ENCODE peak calls at places on chromosomes 13 and 19, in five cellular contexts. One of them, this sample, is unnamed.

GRCh38 chr13:94009696-94010095 is 469.8 kb downstream of the DCT start:
- DNase-seq in cardiac fibroblast: peak; percentile 63
- DNase-seq in GM20000: no peak
- DNase-seq in glutamatergic neuron: no peak
- DNase-seq in left ventricle myocardium inferior: no peak
- DNase-seq in this sample: no peak

GRCh38 chr13:42544246-42544915 is 29.6 kb upstream of the TNFSF11 start:
- DNase-seq in cardiac fibroblast: peak; percentile 53
- DNase-seq in GM20000: no peak
- DNase-seq in glutamatergic neuron: no peak
- DNase-seq in left ventricle myocardium inferior: no peak
- DNase-seq in this sample: no peak

GRCh38 chr13:31725841-31726240 is 13.5 kb upstream of the RXFP2 start:
- DNase-seq in cardiac fibroblast: peak; percentile 25
- DNase-seq in GM20000: no peak
- DNase-seq in glutamatergic neuron: no peak
- DNase-seq in left ventricle myocardium inferior: no peak
- DNase-seq in this sample: no peak

GRCh38 chr19:15475611-15476010 is 3.7 kb downstream of the PGLYRP2 start:
- DNase-seq in cardiac fibroblast: no peak
- DNase-seq in GM20000: no peak
- DNase-seq in glutamatergic neuron: no peak
- DNase-seq in left ventricle myocardium inferior: no peak
- DNase-seq in this sample: no peak

GRCh38 chr13:31761951-31762350 is 22.6 kb downstream of the RXFP2 start:
- DNase-seq in cardiac fibroblast: peak; percentile 59
- DNase-seq in GM20000: no peak
- DNase-seq in glutamatergic neuron: no peak
- DNase-seq in left ventricle myocardium inferior: no peak
- DNase-seq in this sample: no peak

GRCh38 chr13:112007191-112007590 is 59.8 kb upstream of the SOX1 start:
- DNase-seq in cardiac fibroblast: no peak
- DNase-seq in GM20000: no peak
- DNase-seq in glutamatergic neuron: no peak
- DNase-seq in left ventricle myocardium inferior: no peak
- DNase-seq in this sample: no peak

GRCh38 chr19:28424041-28424440 is 788.9 kb downstream of the UQCRFS1 start:
- DNase-seq in cardiac fibroblast: no peak
- DNase-seq in GM20000: no peak
- DNase-seq in glutamatergic neuron: no peak
- DNase-seq in left ventricle myocardium inferior: no peak
- DNase-seq in this sample: no peak

GRCh38 chr19:27774827-27775226 is 1438.1 kb downstream of the UQCRFS1 start:
- DNase-seq in cardiac fibroblast: peak; percentile 29
- DNase-seq in GM20000: no peak
- DNase-seq in glutamatergic neuron: no peak
- DNase-seq in left ventricle myocardium inferior: no peak
- DNase-seq in this sample: no peak

GRCh38 chr19:17183271-17183757 is 31.8 kb upstream of the USE1 start:
- DNase-seq in cardiac fibroblast: no peak
- DNase-seq in GM20000: no peak
- DNase-seq in glutamatergic neuron: no peak
- DNase-seq in left ventricle myocardium inferior: no peak
- DNase-seq in this sample: no peak

GRCh38 chr13:30679483-30680330 is 55.6 kb upstream of the ALOX5AP start:
- DNase-seq in cardiac fibroblast: peak; percentile 60
- DNase-seq in GM20000: peak; percentile 60
- DNase-seq in glutamatergic neuron: peak; percentile 50
- DNase-seq in left ventricle myocardium inferior: no peak
- DNase-seq in this sample: no peak

GRCh38 chr13:20370815-20371421 is 138.8 kb upstream of the GJB6 start:
- DNase-seq in cardiac fibroblast: no peak
- DNase-seq in GM20000: no peak
- DNase-seq in glutamatergic neuron: no peak
- DNase-seq in left ventricle myocardium inferior: no peak
- DNase-seq in this sample: no peak

GRCh38 chr19:49602806-49603205 is 11.8 kb downstream of the PRR12 start:
- DNase-seq in cardiac fibroblast: no peak
- DNase-seq in GM20000: no peak
- DNase-seq in glutamatergic neuron: no peak
- DNase-seq in left ventricle myocardium inferior: no peak
- DNase-seq in this sample: no peak

GRCh38 chr19:49492573-49493411 is 3.4 kb upstream of the RPS11 start:
- DNase-seq in cardiac fibroblast: peak; percentile 47
- DNase-seq in GM20000: no peak
- DNase-seq in glutamatergic neuron: no peak
- DNase-seq in left ventricle myocardium inferior: no peak
- DNase-seq in this sample: no peak

GRCh38 chr19:41866284-41866683 is 6.2 kb downstream of the RPS19 start:
- DNase-seq in cardiac fibroblast: no peak
- DNase-seq in GM20000: no peak
- DNase-seq in glutamatergic neuron: no peak
- DNase-seq in left ventricle myocardium inferior: no peak
- DNase-seq in this sample: no peak

GRCh38 chr13:53206455-53206854 is 177.8 kb downstream of the OLFM4 start:
- DNase-seq in cardiac fibroblast: no peak
- DNase-seq in GM20000: no peak
- DNase-seq in glutamatergic neuron: no peak
- DNase-seq in left ventricle myocardium inferior: no peak
- DNase-seq in this sample: no peak

GRCh38 chr19:48609571-48610108 is 3.1 kb downstream of the SPACA4 start:
- DNase-seq in cardiac fibroblast: no peak
- DNase-seq in GM20000: no peak
- DNase-seq in glutamatergic neuron: no peak
- DNase-seq in left ventricle myocardium inferior: no peak
- DNase-seq in this sample: no peak

GRCh38 chr13:75633285-75633684 is 2.8 kb upstream of the LMO7 start:
- DNase-seq in cardiac fibroblast: peak; percentile 87
- DNase-seq in GM20000: no peak
- DNase-seq in glutamatergic neuron: no peak
- DNase-seq in left ventricle myocardium inferior: no peak
- DNase-seq in this sample: no peak

GRCh38 chr13:110498765-110499164 is 62.8 kb downstream of the RAB20 start:
- DNase-seq in cardiac fibroblast: no peak
- DNase-seq in GM20000: no peak
- DNase-seq in glutamatergic neuron: no peak
- DNase-seq in left ventricle myocardium inferior: no peak
- DNase-seq in this sample: no peak

GRCh38 chr13:66402546-66402945 is 827.6 kb downstream of the PCDH9 start:
- DNase-seq in cardiac fibroblast: peak; percentile 70
- DNase-seq in GM20000: no peak
- DNase-seq in glutamatergic neuron: no peak
- DNase-seq in left ventricle myocardium inferior: no peak
- DNase-seq in this sample: no peak

GRCh38 chr19:38851622-38852230 is 1.9 kb upstream of the HNRNPL start:
- DNase-seq in cardiac fibroblast: peak; percentile 90
- DNase-seq in GM20000: peak; percentile 97
- DNase-seq in glutamatergic neuron: peak; percentile 92
- DNase-seq in left ventricle myocardium inferior: peak; percentile 95
- DNase-seq in this sample: peak; percentile 93

GRCh38 chr19:38849746-38850230 is at the start of gene HNRNPL:
- DNase-seq in cardiac fibroblast: no peak
- DNase-seq in GM20000: peak; percentile 96
- DNase-seq in glutamatergic neuron: peak; percentile 99
- DNase-seq in left ventricle myocardium inferior: no peak
- DNase-seq in this sample: no peak

GRCh38 chr19:38850976-38851621 is 1.3 kb upstream of the HNRNPL start:
- DNase-seq in cardiac fibroblast: no peak
- DNase-seq in GM20000: no peak
- DNase-seq in glutamatergic neuron: peak; percentile 37
- DNase-seq in left ventricle myocardium inferior: peak; percentile 35
- DNase-seq in this sample: no peak

GRCh38 chr19:38849147-38849745 is 540 bp downstream of the HNRNPL start:
- DNase-seq in cardiac fibroblast: peak; percentile 96
- DNase-seq in GM20000: peak; percentile 97
- DNase-seq in glutamatergic neuron: peak; percentile 98
- DNase-seq in left ventricle myocardium inferior: peak; percentile 97
- DNase-seq in this sample: peak; percentile 98

GRCh38 chr19:38850231-38850975 is 617 bp upstream of the HNRNPL start:
- DNase-seq in cardiac fibroblast: peak; percentile 100
- DNase-seq in GM20000: peak; percentile 96
- DNase-seq in glutamatergic neuron: peak; percentile 97
- DNase-seq in left ventricle myocardium inferior: peak; percentile 99
- DNase-seq in this sample: peak; percentile 100
- TF ChIP-seq CTCF in cardiac fibroblast: no peak
- TF ChIP-seq CTCF in GM20000: no peak
- TF ChIP-seq CTCF in glutamatergic neuron: no peak
- TF ChIP-seq CTCF in left ventricle myocardium inferior: peak; percentile 41
- TF ChIP-seq CTCF in this sample: peak; percentile 35

DNA sequence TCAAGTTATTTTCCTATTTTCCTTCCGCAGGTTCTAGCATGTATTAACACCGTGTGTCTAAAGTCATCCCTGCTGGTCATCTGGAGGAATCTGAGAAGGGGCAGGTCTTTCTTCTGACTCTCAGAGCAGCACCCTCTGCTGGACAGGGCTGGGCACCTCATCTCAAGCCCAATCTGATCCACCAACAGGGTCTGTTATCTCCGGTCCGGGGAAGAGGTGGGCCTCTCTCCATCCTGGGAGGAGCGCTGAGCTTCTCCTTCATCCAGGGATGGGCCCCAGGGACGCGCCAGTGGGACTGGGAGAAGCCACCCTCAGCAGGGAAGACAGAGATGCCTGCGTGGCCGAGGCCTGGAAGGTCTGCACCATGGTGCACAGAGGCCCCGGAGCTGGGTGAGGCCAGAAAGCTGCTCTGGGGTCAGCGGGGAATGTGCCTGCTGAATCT is 26.0 kb upstream of the ZNF331 start:
- DNase-seq in cardiac fibroblast: peak; percentile 78
- DNase-seq in GM20000: peak; percentile 35
- DNase-seq in glutamatergic neuron: peak; percentile 74
- DNase-seq in left ventricle myocardium inferior: peak; percentile 40
- DNase-seq in this sample: peak; percentile 74
- TF ChIP-seq CTCF in cardiac fibroblast: peak; percentile 85
- TF ChIP-seq CTCF in GM20000: no peak
- TF ChIP-seq CTCF in glutamatergic neuron: peak; percentile 69
- TF ChIP-seq CTCF in left ventricle myocardium inferior: peak; percentile 82
- TF ChIP-seq CTCF in this sample: peak; percentile 56

DNA sequence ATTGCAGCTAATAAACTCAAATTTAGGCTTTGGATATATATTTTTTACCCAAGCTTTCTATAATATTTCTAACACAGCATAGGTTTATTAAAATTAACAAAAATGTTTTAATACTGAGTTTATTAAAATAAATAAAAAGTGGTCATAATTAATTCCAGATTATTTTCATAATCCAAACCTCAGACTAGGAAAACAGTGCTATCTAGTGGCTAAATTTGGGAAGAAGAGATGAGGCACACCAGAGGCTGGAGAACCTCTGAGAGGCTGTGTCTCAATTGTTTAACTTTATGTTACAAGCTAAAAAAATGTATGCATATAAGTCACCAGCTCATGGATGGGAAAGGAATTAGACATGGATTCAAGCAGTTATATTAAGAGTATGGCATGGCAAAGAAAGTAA is 392.5 kb downstream of the DIAPH3 start:
- DNase-seq in cardiac fibroblast: peak; percentile 57
- DNase-seq in GM20000: no peak
- DNase-seq in glutamatergic neuron: no peak
- DNase-seq in left ventricle myocardium inferior: no peak
- DNase-seq in this sample: no peak
- TF ChIP-seq CTCF in cardiac fibroblast: peak; percentile 66
- TF ChIP-seq CTCF in GM20000: no peak
- TF ChIP-seq CTCF in glutamatergic neuron: no peak
- TF ChIP-seq CTCF in left ventricle myocardium inferior: peak; percentile 69
- TF ChIP-seq CTCF in this sample: peak; percentile 61

DNA sequence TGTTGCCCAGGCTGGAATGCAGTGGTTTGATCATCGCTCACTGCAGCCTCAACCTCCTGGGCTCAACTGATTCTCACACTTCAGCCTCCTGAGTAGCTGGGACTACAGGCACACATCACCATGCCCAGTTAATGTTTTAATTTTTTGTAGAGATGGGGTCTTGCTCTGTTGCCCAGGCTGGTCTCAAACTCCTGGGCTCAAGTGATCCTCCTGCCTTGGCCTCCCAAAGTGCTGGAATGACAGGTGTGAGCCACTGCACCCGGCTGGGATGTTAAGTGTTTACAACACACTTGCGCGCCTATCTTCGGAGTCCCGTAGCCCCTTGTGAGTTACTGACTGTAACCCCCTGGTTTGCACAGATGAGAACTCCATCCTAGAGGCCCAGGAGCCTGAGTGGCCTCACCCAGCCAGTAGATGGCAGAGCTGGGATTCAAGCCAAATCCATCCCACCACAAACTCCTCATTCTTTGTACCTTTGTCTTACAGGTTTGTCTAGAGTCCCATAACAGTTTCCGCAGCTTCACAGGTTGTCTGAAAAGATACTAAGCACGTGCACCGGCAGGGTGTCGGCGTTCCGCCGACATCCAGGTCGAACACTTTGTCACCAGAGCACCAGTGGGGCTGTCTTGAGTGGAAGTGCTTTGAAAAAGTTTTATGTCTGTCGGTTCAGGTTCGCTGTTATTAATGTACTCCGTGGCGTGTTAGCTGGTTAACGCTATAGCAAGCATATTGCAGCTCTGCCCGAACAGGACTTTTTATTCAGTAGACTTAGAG is 14.7 kb downstream of the MAG start:
- DNase-seq in cardiac fibroblast: no peak
- DNase-seq in GM20000: peak; percentile 62
- DNase-seq in glutamatergic neuron: no peak
- DNase-seq in left ventricle myocardium inferior: no peak
- DNase-seq in this sample: no peak
- TF ChIP-seq CTCF in cardiac fibroblast: no peak
- TF ChIP-seq CTCF in GM20000: peak; percentile 16
- TF ChIP-seq CTCF in glutamatergic neuron: peak; percentile 13
- TF ChIP-seq CTCF in left ventricle myocardium inferior: no peak
- TF ChIP-seq CTCF in this sample: no peak

DNA sequence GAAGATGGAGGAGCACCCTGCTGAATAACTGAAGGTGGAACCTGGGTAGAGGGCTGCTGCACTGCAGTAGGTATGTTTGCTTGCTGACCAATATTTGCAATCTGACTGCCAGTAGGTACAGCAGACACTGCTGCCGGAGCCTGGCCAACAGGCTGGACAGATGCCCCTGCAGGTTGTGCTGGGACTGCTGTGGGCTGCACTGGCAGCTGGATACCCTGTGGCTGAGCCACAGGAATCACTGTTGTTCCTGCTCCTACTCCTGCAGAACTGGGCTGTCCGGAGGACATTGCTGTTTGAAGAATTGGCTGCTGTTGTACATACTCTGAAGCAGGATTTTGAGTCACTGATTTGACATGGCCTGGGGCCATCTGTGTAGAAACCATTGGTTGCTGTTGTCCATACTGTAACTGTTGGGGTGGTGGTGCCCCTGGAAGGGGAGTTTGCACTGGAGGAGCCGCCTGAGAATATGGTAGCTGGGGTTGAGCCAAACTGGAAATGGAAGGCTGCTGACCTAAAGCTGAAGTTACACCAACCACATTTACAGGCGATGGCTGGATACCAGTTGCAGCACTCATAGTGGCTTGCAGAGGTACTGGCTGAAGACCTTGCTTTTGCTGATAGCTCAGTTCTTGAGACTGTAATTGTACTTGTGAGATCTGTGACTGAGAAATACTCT is 2.2 kb downstream of the TSC22D1 start:
- DNase-seq in cardiac fibroblast: peak; percentile 35
- DNase-seq in GM20000: no peak
- DNase-seq in glutamatergic neuron: peak; percentile 40
- DNase-seq in left ventricle myocardium inferior: no peak
- DNase-seq in this sample: no peak
- TF ChIP-seq CTCF in cardiac fibroblast: peak; percentile 35
- TF ChIP-seq CTCF in GM20000: no peak
- TF ChIP-seq CTCF in glutamatergic neuron: peak; percentile 59
- TF ChIP-seq CTCF in left ventricle myocardium inferior: peak; percentile 29
- TF ChIP-seq CTCF in this sample: peak; percentile 21

GRCh38 chr19:46766569-46767317 is 20.5 kb upstream of the STRN4 start:
- DNase-seq in cardiac fibroblast: peak; percentile 53
- DNase-seq in GM20000: peak; percentile 69
- DNase-seq in glutamatergic neuron: peak; percentile 36
- DNase-seq in left ventricle myocardium inferior: peak; percentile 37
- DNase-seq in this sample: peak; percentile 61
- TF ChIP-seq CTCF in cardiac fibroblast: peak; percentile 85
- TF ChIP-seq CTCF in GM20000: peak; percentile 54
- TF ChIP-seq CTCF in glutamatergic neuron: peak; percentile 72
- TF ChIP-seq CTCF in left ventricle myocardium inferior: peak; percentile 71
- TF ChIP-seq CTCF in this sample: peak; percentile 62

This sample was measured in adrenal gland.